ENCODE peak calls at places on chromosomes 5 and 9, in four cellular contexts. K is neural crest cell, G is thyroid gland, O is thoracic aorta. X is an unnamed sample.
A peak's percentile ranks its signal among the peaks of the same experiment; 100 is the strongest.

GRCh38 chr9:97991818-97992217 is 8.7 kb downstream of the ANP32B start:
- DNase-seq in K (no peak), G (no peak), O (no peak), X (no peak)

GRCh38 chr5:167626341-167627118 is 664.9 kb upstream of the WWC1 start:
- DNase-seq in K (no peak), G (no peak), O (no peak), X (no peak)

GRCh38 chr5:177472460-177473441 is 683 bp downstream of the DBN1 start:
- DNase-seq in K (no peak), G (peak; percentile 43), O (no peak), X (no peak)

GRCh38 chr5:61534481-61535267 is 202.6 kb downstream of the ZSWIM6 start:
- DNase-seq in K (no peak), G (no peak), O (no peak), X (no peak)

GRCh38 chr5:132428811-132429440 is 59.4 kb downstream of the SLC22A5 start:
- DNase-seq in K (no peak), G (no peak), O (no peak), X (no peak)

GRCh38 chr9:78865757-78866156 is 568.8 kb downstream of the PSAT1 start:
- DNase-seq in K (no peak), G (no peak), O (no peak), X (no peak)

GRCh38 chr5:174731214-174732039 is 7.0 kb downstream of the MSX2 start:
- DNase-seq in K (no peak), G (no peak), O (no peak), X (no peak)

GRCh38 chr5:112921833-112922817 is at the start of gene REEP5:
- DNase-seq in K (peak; percentile 75), G (peak; percentile 88), O (peak; percentile 33), X (peak; percentile 35)

GRCh38 chr9:1200847-1201251 is 150.7 kb downstream of the DMRT2 start:
- DNase-seq in K (no peak), G (peak; percentile 87), O (no peak), X (no peak)

GRCh38 chr5:54222336-54222735 is 88.0 kb downstream of the ARL15 start:
- DNase-seq in K (no peak), G (no peak), O (no peak), X (no peak)

GRCh38 chr5:169307648-169308047 is 6.7 kb upstream of the SLIT3 start:
- DNase-seq in K (no peak), G (no peak), O (no peak), X (no peak)

GRCh38 chr5:128665747-128666355 is 127.8 kb upstream of the FBN2 start:
- DNase-seq in K (no peak), G (no peak), O (no peak), X (no peak)

GRCh38 chr5:128667751-128668150 is 129.7 kb upstream of the FBN2 start:
- DNase-seq in K (no peak), G (no peak), O (no peak), X (no peak)

GRCh38 chr5:128669803-128670202 is 131.8 kb upstream of the FBN2 start:
- DNase-seq in K (no peak), G (no peak), O (no peak), X (no peak)

GRCh38 chr5:128668921-128669320 is 130.9 kb upstream of the FBN2 start:
- DNase-seq in K (no peak), G (no peak), O (no peak), X (no peak)

DNA sequence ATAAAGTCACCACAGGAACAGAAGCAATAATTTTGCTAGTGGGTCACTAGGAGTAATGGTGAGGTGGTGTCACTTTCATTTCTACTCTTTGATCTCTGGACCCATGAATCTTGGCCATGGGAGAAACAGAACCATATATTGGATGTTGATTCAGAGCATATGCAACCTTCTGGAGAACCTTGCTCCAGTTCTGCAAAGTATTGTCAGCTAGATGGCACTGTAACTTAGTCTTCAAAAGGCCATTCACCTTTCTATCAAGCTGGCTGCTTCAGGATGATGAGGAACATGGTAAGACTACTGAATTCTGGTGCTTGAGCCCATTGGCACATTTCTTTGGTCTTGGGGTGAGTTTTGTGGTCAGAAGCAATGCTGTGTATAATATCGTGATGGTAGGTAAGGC is 129.1 kb upstream of the FBN2 start:
- DNase-seq in K (no peak), G (no peak), O (no peak), X (no peak)
- TF ChIP-seq CTCF in K (no peak), G (no peak), O (peak; percentile 26), X (no peak)

GRCh38 chr9:121782514-121783110 is 131.2 kb downstream of the DAB2IP start:
- DNase-seq in K (no peak), G (no peak), O (no peak), X (no peak)
- TF ChIP-seq CTCF in K (no peak), G (no peak), O (no peak), X (no peak)

GRCh38 chr5:83708170-83708569 is 12.5 kb downstream of the HAPLN1 start:
- DNase-seq in K (no peak), G (no peak), O (no peak), X (no peak)

GRCh38 chr5:83715316-83716060 is 5.2 kb downstream of the HAPLN1 start:
- DNase-seq in K (no peak), G (peak; percentile 23), O (no peak), X (no peak)

GRCh38 chr5:83714780-83715179 is 5.9 kb downstream of the HAPLN1 start:
- DNase-seq in K (no peak), G (peak; percentile 20), O (no peak), X (no peak)

GRCh38 chr5:83711982-83712601 is 8.6 kb downstream of the HAPLN1 start:
- DNase-seq in K (peak; percentile 61), G (peak; percentile 38), O (no peak), X (peak; percentile 41)
- TF ChIP-seq CTCF in K (peak; percentile 90), G (peak; percentile 62), O (peak; percentile 75), X (no peak)

GRCh38 chr9:130715270-130716077 is 21.9 kb downstream of the EXOSC2 start:
- DNase-seq in K (no peak), G (no peak), O (no peak), X (no peak)

GRCh38 chr9:130713286-130713975 is 19.9 kb downstream of the EXOSC2 start:
- DNase-seq in K (no peak), G (peak; percentile 53), O (no peak), X (no peak)

GRCh38 chr9:130712564-130713285 is 19.1 kb downstream of the EXOSC2 start:
- DNase-seq in K (peak; percentile 91), G (peak; percentile 99), O (peak; percentile 98), X (peak; percentile 87)

GRCh38 chr9:130711469-130711868 is 17.9 kb downstream of the EXOSC2 start:
- DNase-seq in K (no peak), G (no peak), O (no peak), X (no peak)

DNA sequence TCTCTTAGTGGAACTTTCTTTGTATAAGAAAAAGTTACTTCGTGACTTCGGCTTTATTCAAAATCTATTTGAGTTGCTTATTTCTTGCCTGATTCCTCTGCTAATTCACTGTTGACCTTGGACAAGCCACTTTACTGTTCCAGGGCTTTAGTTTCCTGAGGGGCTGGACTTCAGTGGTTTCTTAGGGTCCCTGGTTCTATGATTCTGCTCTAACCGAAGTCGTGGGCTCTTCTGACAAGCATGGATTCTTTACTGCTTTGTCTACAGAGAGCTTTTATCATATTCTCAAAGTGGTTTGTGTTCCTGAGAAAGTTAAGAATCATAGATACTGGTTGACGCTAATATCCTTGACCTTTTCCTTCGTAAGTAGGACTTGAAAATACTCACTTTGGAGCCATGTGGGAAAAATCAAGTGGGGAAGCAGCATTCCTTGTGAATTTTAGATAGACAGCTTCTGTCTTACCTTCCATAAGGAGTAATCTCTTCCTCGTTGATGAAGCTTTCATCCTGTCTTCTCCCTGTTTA is 21.1 kb downstream of the EXOSC2 start:
- DNase-seq in K (no peak), G (no peak), O (no peak), X (no peak)
- TF ChIP-seq CTCF in K (no peak), G (no peak), O (no peak), X (no peak)

DNA sequence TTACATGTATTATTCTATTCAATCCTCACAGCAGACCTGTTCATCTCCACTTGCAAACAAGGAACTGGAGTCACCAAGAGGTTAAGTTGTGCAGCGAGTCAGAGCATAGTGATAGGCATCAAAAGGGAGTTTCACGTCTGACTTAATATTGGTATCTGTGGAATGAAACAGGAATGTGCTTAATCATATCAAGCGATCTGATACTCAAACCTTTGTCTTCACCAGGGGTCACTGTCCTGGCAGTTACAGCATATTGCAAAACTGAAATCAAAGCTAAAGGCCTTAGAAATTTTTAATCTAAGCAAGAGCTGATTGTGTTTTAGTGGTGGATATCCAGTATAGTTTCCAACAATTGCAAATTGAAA is 271.6 kb downstream of the PLK2 start:
- DNase-seq in K (no peak), G (peak; percentile 2), O (no peak), X (no peak)
- TF ChIP-seq CTCF in K (no peak), G (no peak), O (no peak), X (no peak)

X was measured in omental fat pad.